ENCODE peak calls at places on chromosome 14, in nine cellular contexts. J, W, B, I, Y, R, K, S and Q are unnamed samples. For H3K4me1, the result is how much of the 10 kb centered on the place peaks cover.

GRCh38 chr14:59303216-59303615 is 114.7 kb downstream of the DAAM1 start:
- DNase-seq in J (no peak), W (no peak), B (no peak), I (no peak), Y (no peak), R (no peak), K (no peak), S (no peak), Q (no peak)

GRCh38 chr14:75470238-75470797 is 42.5 kb downstream of the JDP2 start:
- DNase-seq in J (no peak), W (no peak), B (peak), I (no peak), Y (no peak), R (no peak), K (peak), S (no peak), Q (no peak)

GRCh38 chr14:72141084-72141483 is 208.9 kb downstream of the RGS6 start:
- DNase-seq in J (no peak), W (no peak), B (no peak), I (no peak), Y (no peak), R (no peak), K (no peak), S (no peak), Q (no peak)

GRCh38 chr14:22976620-22977433 is 5.5 kb downstream of the AJUBA start:
- DNase-seq in J (no peak), W (peak), B (no peak), I (no peak), Y (no peak), R (no peak), K (peak), S (no peak), Q (no peak)

GRCh38 chr14:92513204-92513965 is at the start of gene RIN3:
- DNase-seq in J (peak), W (peak), B (peak), I (peak), Y (peak), R (peak), K (peak), S (peak), Q (no peak)

GRCh38 chr14:20630340-20631022 is 11.0 kb downstream of the OR6S1 start:
- DNase-seq in J (peak), W (peak), B (no peak), I (no peak), Y (no peak), R (peak), K (no peak), S (no peak), Q (peak)

GRCh38 chr14:49907186-49907585 is 14.3 kb downstream of the ARF6 start:
- DNase-seq in J (no peak), W (no peak), B (no peak), I (no peak), Y (no peak), R (no peak), K (no peak), S (no peak), Q (no peak)

GRCh38 chr14:79510659-79511058 is 700.6 kb downstream of the DIO2 start:
- DNase-seq in J (no peak), W (peak), B (no peak), I (no peak), Y (no peak), R (no peak), K (no peak), S (no peak), Q (no peak)

DNA sequence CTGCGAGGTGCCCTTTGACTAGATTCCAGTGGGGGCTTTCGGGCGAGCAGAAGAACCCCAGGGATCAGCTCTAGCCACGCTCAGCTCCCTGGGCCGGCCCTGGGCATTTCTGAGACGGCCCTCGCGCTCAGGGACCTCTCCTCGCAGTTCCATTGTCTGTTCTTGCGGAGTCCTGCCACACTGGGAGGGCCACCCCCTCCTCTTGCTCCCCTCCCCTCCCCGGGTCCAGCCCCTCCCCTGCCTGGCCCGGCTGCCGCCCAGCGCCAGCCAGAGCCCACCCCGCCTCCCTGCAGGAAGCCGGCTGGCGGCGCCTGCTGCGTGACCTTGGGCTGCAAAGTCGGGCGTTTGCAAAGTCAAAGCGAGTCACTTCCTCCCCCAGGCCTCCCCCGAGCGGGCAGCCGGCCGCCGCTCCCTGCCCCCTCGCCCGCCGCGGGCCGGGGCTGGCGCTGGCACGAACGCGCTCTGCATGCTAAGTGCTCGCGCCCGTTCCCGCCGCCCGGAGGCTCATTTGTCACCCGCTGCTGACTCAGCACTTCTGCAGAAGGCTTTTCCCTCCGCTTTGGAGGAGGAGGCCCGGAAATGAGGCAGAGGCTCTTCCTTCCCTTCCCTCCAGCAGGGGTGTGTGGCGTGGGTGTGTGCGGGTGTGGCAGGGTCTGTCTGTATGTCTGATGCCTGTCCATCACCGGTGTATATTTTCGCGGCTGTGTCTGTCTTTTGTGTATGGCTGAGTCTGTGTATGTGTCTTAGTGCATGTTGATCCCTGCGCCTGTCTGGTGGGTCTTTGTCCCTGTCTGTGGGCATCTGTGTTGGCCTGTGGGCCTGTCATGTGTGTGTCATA is 72.0 kb downstream of the IRF2BPL start:
- DNase-seq in J (peak), W (peak), B (peak), I (peak), Y (peak), R (peak), K (peak), S (peak), Q (peak)
- H3K4me1 ChIP-seq in J (under half), W (half or more), B (half or more), I (half or more), Y (under half), R (under half), K (half or more), S (half or more), Q (under half)

GRCh38 chr14:99593971-99594841 is 9.8 kb downstream of the CCDC85C start:
- DNase-seq in J (no peak), W (no peak), B (no peak), I (no peak), Y (no peak), R (no peak), K (no peak), S (no peak), Q (no peak)
- H3K4me1 ChIP-seq in J (under half), W (under half), B (half or more), I (under half), Y (under half), R (under half), K (half or more), S (half or more), Q (under half)

DNA sequence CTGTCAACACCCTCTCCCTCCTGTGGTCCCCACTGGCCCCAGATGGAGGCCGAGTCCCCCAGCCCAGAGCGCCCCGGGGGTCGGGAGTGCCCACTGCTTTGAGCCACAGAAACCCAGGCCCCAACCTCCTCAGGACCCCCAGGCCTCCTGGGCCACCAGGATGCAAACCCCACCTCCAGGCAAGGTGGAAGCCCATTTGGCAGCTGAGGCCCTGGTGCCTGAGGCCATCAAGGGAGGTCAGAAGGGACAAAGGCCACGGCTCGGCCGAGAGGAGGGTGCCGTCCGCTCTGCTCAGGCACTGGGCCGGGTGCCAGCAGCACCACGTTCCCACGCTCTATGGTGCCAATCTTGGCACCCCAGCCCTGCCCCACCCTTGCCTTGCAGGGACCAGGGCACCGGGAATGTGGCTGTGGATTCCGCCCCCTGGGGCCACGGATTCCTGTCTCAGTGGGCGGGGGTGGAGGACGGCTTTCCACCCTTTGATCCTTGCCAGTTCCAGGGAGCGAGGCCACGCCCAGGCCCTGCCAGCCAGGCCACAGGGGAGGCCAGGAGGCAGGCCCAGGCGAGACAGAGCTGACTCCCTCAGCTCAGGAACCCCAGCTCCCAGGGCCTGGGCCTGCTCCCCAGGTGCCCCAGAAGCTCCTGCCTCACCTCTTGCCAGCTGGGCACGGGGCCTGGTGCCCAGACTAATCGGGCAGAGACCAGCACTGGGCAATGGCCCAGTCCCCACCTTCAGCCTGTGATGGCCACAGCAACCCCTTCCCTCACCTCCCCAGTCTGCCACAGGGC is 26.3 kb upstream of the GPR132 start:
- DNase-seq in J (peak), W (no peak), B (peak), I (peak), Y (peak), R (peak), K (peak), S (no peak), Q (no peak)
- H3K4me1 ChIP-seq in J (under half), W (under half), B (half or more), I (half or more), Y (under half), R (under half), K (half or more), S (half or more), Q (under half)

DNA sequence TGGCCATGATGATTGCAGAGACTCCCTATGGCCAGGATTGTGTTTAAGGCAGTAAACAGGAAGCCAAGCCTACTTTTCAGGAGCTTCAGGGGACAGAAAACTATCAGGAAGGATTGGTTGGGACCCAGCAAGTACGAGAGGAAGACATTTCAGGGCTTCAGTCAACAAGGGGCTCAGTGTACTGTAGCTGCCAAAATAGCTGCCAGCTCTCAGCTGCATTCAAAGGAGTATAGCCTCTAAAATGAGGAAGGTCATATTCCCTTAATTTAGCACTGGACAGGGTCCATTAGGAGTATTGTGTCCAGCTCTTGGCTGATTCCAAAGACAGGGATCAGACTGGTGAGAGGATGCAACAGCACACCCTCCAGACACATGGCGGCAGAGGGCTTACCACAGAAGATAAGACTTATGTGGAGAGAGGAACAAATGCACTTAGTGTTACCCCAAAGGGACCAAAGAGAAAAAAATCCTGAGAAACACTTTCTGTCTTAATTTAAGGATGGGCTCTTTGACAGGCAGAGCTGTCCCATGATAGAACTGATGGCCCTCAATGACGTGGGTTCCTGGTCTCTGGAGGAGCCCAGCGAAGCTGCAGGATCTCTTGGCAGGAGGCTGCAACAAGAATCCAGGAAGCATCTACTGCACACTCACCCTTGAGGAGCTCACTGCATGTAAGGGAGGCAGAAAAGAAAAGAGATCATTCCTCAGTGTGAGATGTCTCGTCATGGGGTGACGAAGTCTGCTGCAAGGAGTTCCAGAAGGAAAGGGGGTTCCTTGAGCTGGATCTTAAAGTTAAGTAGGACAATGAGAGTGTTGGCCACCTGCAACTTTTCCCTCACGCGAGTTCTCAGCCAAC is 14.8 kb downstream of the BDKRB1 start:
- DNase-seq in J (no peak), W (no peak), B (no peak), I (no peak), Y (no peak), R (peak), K (no peak), S (no peak), Q (no peak)
- H3K4me1 ChIP-seq in J (under half), W (under half), B (under half), I (half or more), Y (under half), R (under half), K (under half), S (under half), Q (under half)

DNA sequence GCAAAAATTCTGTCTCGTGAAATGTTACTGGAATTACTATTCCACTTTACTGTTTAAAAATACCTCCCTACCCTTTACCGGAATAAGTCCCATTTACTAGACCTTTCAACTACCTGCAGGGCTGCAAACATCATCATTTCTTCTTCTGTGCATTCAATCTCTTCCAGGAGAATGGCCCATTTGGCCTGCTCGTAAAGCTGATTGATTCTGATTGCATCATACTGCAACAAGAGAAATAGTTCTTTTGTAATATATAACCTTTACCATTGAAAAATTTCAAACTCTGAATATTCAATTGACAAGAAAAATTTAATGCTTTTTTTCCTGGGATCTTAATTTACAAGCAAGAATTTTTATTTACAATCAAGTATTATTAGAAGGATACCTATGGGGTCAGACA is 72.4 kb downstream of the FERMT2 start:
- DNase-seq in J (no peak), W (no peak), B (no peak), I (no peak), Y (no peak), R (no peak), K (no peak), S (no peak), Q (no peak)
- H3K4me1 ChIP-seq in J (under half), W (under half), B (under half), I (under half), Y (under half), R (under half), K (under half), S (under half), Q (under half)